ENCODE peak calls at places on chromosomes 13 and 19, in nine cellular contexts. One of them, this sample, is unnamed.
A peak's percentile ranks its signal among the peaks of the same experiment; 100 is the strongest.

GRCh38 chr19:28498404-28498976 is 714.5 kb downstream of the UQCRFS1 start:
- DNase-seq in anterior cingulate cortex: no peak
- DNase-seq in choroid plexus epithelial cell: peak; percentile 90
- DNase-seq in stimulated activated CD8-positive, alpha-beta memory T cell treated with anti-CD3 and anti-CD28 coated beads, Interleukin-7, amount 100 ng/mL, for 1 hour: no peak
- DNase-seq in HCT116: no peak
- DNase-seq in posterior vena cava: no peak
- DNase-seq in activated T-cell treated with anti-CD3 and anti-CD28 coated beads for 48 hours: no peak
- DNase-seq in T-helper 17 cell: no peak
- DNase-seq in iris pigment epithelial cell: no peak
- DNase-seq in this sample: no peak

GRCh38 chr19:10979950-10980349 is 19.1 kb downstream of the SMARCA4 start:
- DNase-seq in anterior cingulate cortex: peak; percentile 9
- DNase-seq in choroid plexus epithelial cell: no peak
- DNase-seq in stimulated activated CD8-positive, alpha-beta memory T cell treated with anti-CD3 and anti-CD28 coated beads, Interleukin-7, amount 100 ng/mL, for 1 hour: no peak
- DNase-seq in HCT116: no peak
- DNase-seq in posterior vena cava: no peak
- DNase-seq in activated T-cell treated with anti-CD3 and anti-CD28 coated beads for 48 hours: no peak
- DNase-seq in T-helper 17 cell: no peak
- DNase-seq in iris pigment epithelial cell: no peak
- DNase-seq in this sample: peak; percentile 35

GRCh38 chr19:50432221-50432626 is 468 bp upstream of the MYBPC2 start:
- DNase-seq in anterior cingulate cortex: no peak
- DNase-seq in choroid plexus epithelial cell: peak; percentile 61
- DNase-seq in stimulated activated CD8-positive, alpha-beta memory T cell treated with anti-CD3 and anti-CD28 coated beads, Interleukin-7, amount 100 ng/mL, for 1 hour: no peak
- DNase-seq in HCT116: no peak
- DNase-seq in posterior vena cava: no peak
- DNase-seq in activated T-cell treated with anti-CD3 and anti-CD28 coated beads for 48 hours: no peak
- DNase-seq in T-helper 17 cell: no peak
- DNase-seq in iris pigment epithelial cell: no peak
- DNase-seq in this sample: no peak

GRCh38 chr13:65339236-65339635 is 1890.9 kb downstream of the PCDH9 start:
- DNase-seq in anterior cingulate cortex: no peak
- DNase-seq in choroid plexus epithelial cell: peak; percentile 46
- DNase-seq in stimulated activated CD8-positive, alpha-beta memory T cell treated with anti-CD3 and anti-CD28 coated beads, Interleukin-7, amount 100 ng/mL, for 1 hour: no peak
- DNase-seq in HCT116: no peak
- DNase-seq in posterior vena cava: no peak
- DNase-seq in activated T-cell treated with anti-CD3 and anti-CD28 coated beads for 48 hours: no peak
- DNase-seq in T-helper 17 cell: no peak
- DNase-seq in iris pigment epithelial cell: peak; percentile 26
- DNase-seq in this sample: no peak

GRCh38 chr13:39415003-39415402 is 188.0 kb downstream of the LHFPL6 start:
- DNase-seq in anterior cingulate cortex: peak; percentile 24
- DNase-seq in choroid plexus epithelial cell: peak; percentile 81
- DNase-seq in stimulated activated CD8-positive, alpha-beta memory T cell treated with anti-CD3 and anti-CD28 coated beads, Interleukin-7, amount 100 ng/mL, for 1 hour: no peak
- DNase-seq in HCT116: no peak
- DNase-seq in posterior vena cava: no peak
- DNase-seq in activated T-cell treated with anti-CD3 and anti-CD28 coated beads for 48 hours: no peak
- DNase-seq in T-helper 17 cell: no peak
- DNase-seq in iris pigment epithelial cell: peak; percentile 18
- DNase-seq in this sample: no peak

GRCh38 chr13:61109741-61110140 is 305.9 kb downstream of the PCDH20 start:
- DNase-seq in anterior cingulate cortex: no peak
- DNase-seq in choroid plexus epithelial cell: no peak
- DNase-seq in stimulated activated CD8-positive, alpha-beta memory T cell treated with anti-CD3 and anti-CD28 coated beads, Interleukin-7, amount 100 ng/mL, for 1 hour: no peak
- DNase-seq in HCT116: no peak
- DNase-seq in posterior vena cava: no peak
- DNase-seq in activated T-cell treated with anti-CD3 and anti-CD28 coated beads for 48 hours: no peak
- DNase-seq in T-helper 17 cell: no peak
- DNase-seq in iris pigment epithelial cell: no peak
- DNase-seq in this sample: no peak

GRCh38 chr19:6720369-6721112 is at the start of gene C3:
- DNase-seq in anterior cingulate cortex: peak; percentile 44
- DNase-seq in choroid plexus epithelial cell: peak; percentile 45
- DNase-seq in stimulated activated CD8-positive, alpha-beta memory T cell treated with anti-CD3 and anti-CD28 coated beads, Interleukin-7, amount 100 ng/mL, for 1 hour: no peak
- DNase-seq in HCT116: no peak
- DNase-seq in posterior vena cava: peak; percentile 87
- DNase-seq in activated T-cell treated with anti-CD3 and anti-CD28 coated beads for 48 hours: no peak
- DNase-seq in T-helper 17 cell: no peak
- DNase-seq in iris pigment epithelial cell: peak; percentile 87
- DNase-seq in this sample: peak; percentile 40

GRCh38 chr13:70518081-70518480 is 409.8 kb upstream of the KLHL1 start:
- DNase-seq in anterior cingulate cortex: no peak
- DNase-seq in choroid plexus epithelial cell: no peak
- DNase-seq in stimulated activated CD8-positive, alpha-beta memory T cell treated with anti-CD3 and anti-CD28 coated beads, Interleukin-7, amount 100 ng/mL, for 1 hour: no peak
- DNase-seq in HCT116: no peak
- DNase-seq in posterior vena cava: no peak
- DNase-seq in activated T-cell treated with anti-CD3 and anti-CD28 coated beads for 48 hours: no peak
- DNase-seq in T-helper 17 cell: no peak
- DNase-seq in iris pigment epithelial cell: no peak
- DNase-seq in this sample: no peak

GRCh38 chr13:31945202-31945978 is 86.2 kb upstream of the FRY start:
- DNase-seq in anterior cingulate cortex: peak; percentile 10
- DNase-seq in choroid plexus epithelial cell: peak; percentile 74
- DNase-seq in stimulated activated CD8-positive, alpha-beta memory T cell treated with anti-CD3 and anti-CD28 coated beads, Interleukin-7, amount 100 ng/mL, for 1 hour: no peak
- DNase-seq in HCT116: no peak
- DNase-seq in posterior vena cava: peak; percentile 92
- DNase-seq in activated T-cell treated with anti-CD3 and anti-CD28 coated beads for 48 hours: no peak
- DNase-seq in T-helper 17 cell: no peak
- DNase-seq in iris pigment epithelial cell: peak; percentile 78
- DNase-seq in this sample: no peak

GRCh38 chr13:32045963-32046785 is 14.6 kb downstream of the FRY start:
- DNase-seq in anterior cingulate cortex: peak; percentile 43
- DNase-seq in choroid plexus epithelial cell: peak; percentile 72
- DNase-seq in stimulated activated CD8-positive, alpha-beta memory T cell treated with anti-CD3 and anti-CD28 coated beads, Interleukin-7, amount 100 ng/mL, for 1 hour: no peak
- DNase-seq in HCT116: no peak
- DNase-seq in posterior vena cava: no peak
- DNase-seq in activated T-cell treated with anti-CD3 and anti-CD28 coated beads for 48 hours: no peak
- DNase-seq in T-helper 17 cell: no peak
- DNase-seq in iris pigment epithelial cell: peak; percentile 76
- DNase-seq in this sample: no peak

GRCh38 chr19:40928859-40929258 is 46.8 kb upstream of the CYP2A7 start:
- DNase-seq in anterior cingulate cortex: no peak
- DNase-seq in choroid plexus epithelial cell: no peak
- DNase-seq in stimulated activated CD8-positive, alpha-beta memory T cell treated with anti-CD3 and anti-CD28 coated beads, Interleukin-7, amount 100 ng/mL, for 1 hour: no peak
- DNase-seq in HCT116: no peak
- DNase-seq in posterior vena cava: no peak
- DNase-seq in activated T-cell treated with anti-CD3 and anti-CD28 coated beads for 48 hours: no peak
- DNase-seq in T-helper 17 cell: no peak
- DNase-seq in iris pigment epithelial cell: no peak
- DNase-seq in this sample: no peak

This sample was measured in nucleus accumbens.